ENCODE peak calls at places on chromosomes 2 and 18, in six cellular contexts. H is lower lobe of right lung, A is coronary artery, O is GM12865, Z is AG04449, X is psoas muscle. T is an unnamed sample.

GRCh38 chr2:23435250-23436035 is 50.5 kb downstream of the KLHL29 start:
- DNase-seq in O (no peak), Z (no peak), A (peak), X (no peak), H (no peak), T (no peak)

GRCh38 chr2:6787376-6787775 is 78.3 kb downstream of the CMPK2 start:
- DNase-seq in O (no peak), H (no peak), Z (no peak), X (no peak), A (no peak), T (no peak)

GRCh38 chr2:109321570-109321969 is 192.6 kb downstream of the SH3RF3 start:
- DNase-seq in Z (no peak), H (no peak), A (no peak), O (no peak), X (no peak), T (peak)

GRCh38 chr2:83742117-83742782 is 716.8 kb downstream of the SUCLG1 start:
- DNase-seq in Z (no peak), A (no peak), O (no peak), H (peak), X (peak), T (peak)

GRCh38 chr2:98775146-98775988 is 44.4 kb upstream of the MGAT4A start:
- DNase-seq in X (no peak), Z (no peak), A (no peak), O (no peak), H (no peak), T (peak)

GRCh38 chr2:82636411-82637020 is 1822.6 kb downstream of the SUCLG1 start:
- DNase-seq in X (no peak), A (no peak), Z (no peak), H (no peak), O (no peak), T (peak)

GRCh38 chr2:30235008-30235655 is 3.8 kb downstream of the LBH start:
- DNase-seq in Z (no peak), O (no peak), A (peak), X (no peak), H (no peak), T (no peak)

GRCh38 chr2:178530625-178531142 is 50.4 kb downstream of the PLEKHA3 start:
- DNase-seq in H (no peak), Z (no peak), O (peak), A (no peak), X (no peak), T (no peak)

GRCh38 chr2:100004348-100004884 is 138.0 kb downstream of the AFF3 start:
- DNase-seq in H (no peak), O (no peak), X (no peak), Z (no peak), A (no peak), T (no peak)

GRCh38 chr2:174796319-174796771 is 32.1 kb upstream of the CHRNA1 start:
- DNase-seq in A (no peak), O (no peak), Z (no peak), X (no peak), H (no peak), T (no peak)

GRCh38 chr2:40653829-40654228 is 201.9 kb upstream of the SLC8A1 start:
- DNase-seq in X (no peak), O (no peak), Z (no peak), A (no peak), H (no peak), T (no peak)

GRCh38 chr2:74778381-74779371 is 55.3 kb upstream of the HK2 start:
- DNase-seq in H (no peak), X (no peak), Z (no peak), O (no peak), A (no peak), T (peak)

GRCh38 chr2:126784636-126785035 is 114.1 kb upstream of the TEX51 start:
- DNase-seq in H (no peak), Z (no peak), O (no peak), A (no peak), X (no peak), T (no peak)

GRCh38 chr2:207813942-207814341 is 44.2 kb upstream of the FZD5 start:
- DNase-seq in X (no peak), A (no peak), Z (no peak), O (no peak), H (no peak), T (no peak)

GRCh38 chr18:54223568-54224241 is 764 bp downstream of the MBD2 start:
- DNase-seq in A (peak), X (peak), Z (peak), O (peak), H (peak), T (peak)

GRCh38 chr2:237652181-237652580 is 24.8 kb downstream of the LRRFIP1 start:
- DNase-seq in Z (no peak), X (peak), A (no peak), O (no peak), H (no peak), T (no peak)

GRCh38 chr2:237892936-237893595 is 33.6 kb downstream of the RAMP1 start:
- DNase-seq in O (no peak), H (no peak), Z (no peak), X (no peak), A (no peak), T (no peak)

GRCh38 chr2:30963184-30963583 is 155.9 kb upstream of the CAPN13 start:
- DNase-seq in X (no peak), H (no peak), A (no peak), Z (no peak), O (no peak), T (no peak)

GRCh38 chr18:60040966-60041365 is 141.2 kb downstream of the PMAIP1 start:
- DNase-seq in O (no peak), Z (no peak), H (no peak), A (no peak), X (no peak), T (no peak)

GRCh38 chr2:58427572-58428285 is 186.6 kb upstream of the FANCL start:
- DNase-seq in X (no peak), A (no peak), Z (no peak), H (peak), O (peak), T (peak)

GRCh38 chr2:134838143-134838620 is at the start of gene ACMSD:
- DNase-seq in A (no peak), O (no peak), H (no peak), Z (no peak), X (no peak), T (no peak)

GRCh38 chr2:46334389-46335345 is 37.5 kb downstream of the EPAS1 start:
- DNase-seq in O (no peak), H (no peak), Z (peak), A (peak), X (no peak), T (peak)

GRCh38 chr2:126907671-126908070 is 9.0 kb downstream of the TEX51 start:
- DNase-seq in Z (no peak), H (peak), X (no peak), A (peak), O (no peak), T (no peak)

GRCh38 chr2:98822301-98823164 is 91.6 kb upstream of the MGAT4A start:
- DNase-seq in A (peak), Z (no peak), H (peak), X (peak), O (no peak), T (no peak)

GRCh38 chr2:46332686-46333281 is 35.6 kb downstream of the EPAS1 start:
- DNase-seq in H (no peak), Z (no peak), X (no peak), O (no peak), A (peak), T (no peak)

DNA sequence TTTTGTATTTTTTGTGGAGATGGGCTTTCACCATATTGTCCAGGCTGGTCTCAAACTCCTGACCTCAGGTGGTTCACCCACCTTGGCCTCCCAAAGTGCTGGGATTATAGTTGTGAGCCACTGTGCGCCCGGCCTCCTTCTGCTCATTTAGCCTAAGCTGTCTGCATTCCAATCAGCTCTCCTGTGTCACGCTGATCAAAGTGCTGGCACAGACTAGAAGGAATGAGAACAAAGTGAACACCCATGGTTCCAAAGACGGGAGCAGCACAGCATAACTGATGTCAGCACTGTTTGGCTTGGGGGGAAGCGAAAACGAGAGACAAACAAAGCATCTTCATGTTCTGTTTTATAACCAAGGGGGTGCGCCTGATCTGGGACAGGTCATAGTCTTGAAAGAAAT is 43.3 kb downstream of the DIPK1C start:
- DNase-seq in X (no peak), H (no peak), A (no peak), Z (no peak), O (no peak), T (no peak)
- H3K4me3 ChIP-seq in X (no peak), H (no peak), A (no peak), Z (no peak), O (no peak), T (no peak)

GRCh38 chr2:218233543-218233942 is 16.6 kb downstream of the ARPC2 start:
- DNase-seq in A (no peak), O (no peak), X (no peak), H (no peak), Z (no peak), T (no peak)

GRCh38 chr2:218229851-218230250 is 12.9 kb downstream of the ARPC2 start:
- DNase-seq in Z (no peak), O (peak), H (no peak), A (no peak), X (no peak), T (peak)

GRCh38 chr2:218228366-218229092 is 11.5 kb downstream of the ARPC2 start:
- DNase-seq in A (no peak), Z (no peak), X (no peak), H (no peak), O (no peak), T (peak)

GRCh38 chr2:218229239-218229638 is 12.2 kb downstream of the ARPC2 start:
- DNase-seq in A (no peak), X (no peak), H (no peak), O (peak), Z (peak), T (peak)

DNA sequence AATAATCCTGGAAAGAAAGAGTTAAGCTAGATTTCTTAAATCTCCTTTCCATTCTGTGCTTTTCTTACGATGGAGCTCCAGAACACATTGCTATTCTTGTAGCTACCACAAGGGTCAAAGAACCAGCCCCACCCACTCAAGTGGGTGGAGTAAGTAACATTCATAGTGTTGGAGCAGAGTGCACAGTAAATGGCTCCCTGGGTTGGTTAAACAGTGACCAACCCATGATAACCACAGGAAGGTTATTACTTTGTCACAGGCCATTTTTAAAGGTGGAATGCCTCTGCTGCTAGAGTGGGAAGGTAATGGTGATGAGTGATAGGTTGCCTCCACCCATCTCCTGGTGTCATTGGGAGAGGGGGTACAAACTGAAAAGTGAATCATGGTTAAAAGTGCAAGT is 13.9 kb downstream of the ARPC2 start:
- DNase-seq in H (no peak), X (no peak), O (peak), Z (no peak), A (no peak), T (peak)
- TF ChIP-seq CTCF in H (peak), X (no peak), O (peak), Z (no peak), A (no peak), T (peak)

GRCh38 chr2:159513745-159514144 is 102.6 kb downstream of the BAZ2B start:
- DNase-seq in O (no peak), Z (no peak), A (no peak), H (no peak), X (no peak), T (no peak)
- H3K4me3 ChIP-seq in O (no peak), Z (no peak), A (no peak), H (no peak), X (peak), T (no peak)

GRCh38 chr2:149765636-149766035 is 178.1 kb upstream of the MMADHC start:
- DNase-seq in A (no peak), X (no peak), H (no peak), Z (no peak), O (no peak), T (no peak)
- TF ChIP-seq CTCF in A (no peak), X (peak), H (no peak), Z (no peak), O (no peak), T (no peak)

DNA sequence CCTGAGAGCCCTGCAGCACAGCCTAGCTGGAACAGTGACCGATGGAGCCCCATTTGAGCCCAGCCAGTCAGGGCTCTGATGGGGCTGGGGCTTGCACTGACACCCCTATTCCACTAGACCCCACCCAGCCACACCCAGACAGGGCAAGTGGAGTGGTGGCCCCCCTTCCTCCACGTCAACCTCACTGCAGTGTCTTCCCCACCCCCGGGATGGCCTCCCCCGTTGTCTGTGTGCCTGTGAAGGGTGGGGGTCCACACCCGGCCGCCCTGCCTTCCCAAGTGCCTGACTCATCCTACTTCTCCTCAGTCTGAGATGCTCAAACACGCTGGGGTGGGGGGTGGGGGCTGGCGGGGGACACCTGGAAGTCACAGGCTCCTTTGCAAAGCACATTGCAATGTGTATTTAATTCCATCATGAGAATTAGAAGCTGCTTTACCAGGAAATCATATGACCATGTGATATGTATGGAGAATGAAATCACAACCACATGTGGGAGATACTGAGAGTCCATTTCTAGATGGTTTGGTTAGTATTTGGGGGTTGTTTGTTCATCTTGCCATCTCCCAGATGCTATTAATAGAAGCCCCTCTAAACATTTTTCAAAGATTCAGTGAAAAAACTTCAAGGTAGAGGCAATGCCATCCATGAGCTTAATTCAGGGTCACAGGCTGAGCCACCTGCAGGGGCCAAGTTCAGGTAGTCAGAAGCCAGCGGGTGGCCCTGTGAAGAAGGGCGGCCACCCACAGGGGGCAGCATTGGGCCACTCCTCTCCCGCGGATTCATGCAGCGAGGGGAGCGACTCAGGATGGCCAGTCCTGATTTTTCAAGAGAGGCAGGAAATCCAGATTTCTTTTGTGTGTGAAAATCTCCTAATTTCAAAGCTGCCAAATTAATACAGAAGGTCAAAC is 22.7 kb upstream of the GMPPA start:
- DNase-seq in X (peak), H (peak), O (peak), Z (no peak), A (no peak), T (peak)
- H3K4me3 ChIP-seq in X (no peak), H (no peak), O (no peak), Z (no peak), A (no peak), T (no peak)

T was measured in fibroblast of pulmonary artery.